ENCODE peak calls at places on chromosomes 12 and 14, in eight cellular contexts. One of them, this sample, is unnamed.

GRCh38 chr14:51884086-51884927 is 23.9 kb downstream of the GNG2 start:
- DNase-seq in stimulated activated CD4-positive, alpha-beta T cell treated with anti-CD3 and anti-CD28 coated beads, Interleukin-2, amount 100 ng/mL, for 24 hours: no peak
- DNase-seq in NB4: peak; percentile 94
- DNase-seq in body of pancreas: peak; percentile 14
- DNase-seq in GM23248: no peak
- DNase-seq in NK-92 treated with Interleukin-12 subunit alpha and Interleukin-12 subunit beta, amount 100 ng/mL, for 24 hours: no peak
- DNase-seq in brain microvascular endothelial cell: peak; percentile 82
- DNase-seq in SW480: no peak
- DNase-seq in this sample: no peak

GRCh38 chr12:119312904-119313303 is 21.6 kb upstream of the CCDC60 start:
- DNase-seq in stimulated activated CD4-positive, alpha-beta T cell treated with anti-CD3 and anti-CD28 coated beads, Interleukin-2, amount 100 ng/mL, for 24 hours: no peak
- DNase-seq in NB4: no peak
- DNase-seq in body of pancreas: no peak
- DNase-seq in GM23248: no peak
- DNase-seq in NK-92 treated with Interleukin-12 subunit alpha and Interleukin-12 subunit beta, amount 100 ng/mL, for 24 hours: no peak
- DNase-seq in brain microvascular endothelial cell: no peak
- DNase-seq in SW480: no peak
- DNase-seq in this sample: no peak

GRCh38 chr12:111777345-111778045 is 10.8 kb downstream of the ALDH2 start:
- DNase-seq in stimulated activated CD4-positive, alpha-beta T cell treated with anti-CD3 and anti-CD28 coated beads, Interleukin-2, amount 100 ng/mL, for 24 hours: no peak
- DNase-seq in NB4: peak; percentile 54
- DNase-seq in body of pancreas: peak; percentile 96
- DNase-seq in GM23248: no peak
- DNase-seq in NK-92 treated with Interleukin-12 subunit alpha and Interleukin-12 subunit beta, amount 100 ng/mL, for 24 hours: no peak
- DNase-seq in brain microvascular endothelial cell: no peak
- DNase-seq in SW480: peak; percentile 75
- DNase-seq in this sample: peak; percentile 44

GRCh38 chr12:20616093-20616492 is 79.0 kb upstream of the SLCO1C1 start:
- DNase-seq in stimulated activated CD4-positive, alpha-beta T cell treated with anti-CD3 and anti-CD28 coated beads, Interleukin-2, amount 100 ng/mL, for 24 hours: no peak
- DNase-seq in NB4: no peak
- DNase-seq in body of pancreas: no peak
- DNase-seq in GM23248: no peak
- DNase-seq in NK-92 treated with Interleukin-12 subunit alpha and Interleukin-12 subunit beta, amount 100 ng/mL, for 24 hours: no peak
- DNase-seq in brain microvascular endothelial cell: no peak
- DNase-seq in SW480: no peak
- DNase-seq in this sample: no peak

GRCh38 chr12:112815589-112816321 is 24.2 kb downstream of the RPH3A start:
- DNase-seq in stimulated activated CD4-positive, alpha-beta T cell treated with anti-CD3 and anti-CD28 coated beads, Interleukin-2, amount 100 ng/mL, for 24 hours: no peak
- DNase-seq in NB4: no peak
- DNase-seq in body of pancreas: no peak
- DNase-seq in GM23248: no peak
- DNase-seq in NK-92 treated with Interleukin-12 subunit alpha and Interleukin-12 subunit beta, amount 100 ng/mL, for 24 hours: no peak
- DNase-seq in brain microvascular endothelial cell: no peak
- DNase-seq in SW480: no peak
- DNase-seq in this sample: no peak

GRCh38 chr14:36019126-36019525 is 157.4 kb downstream of the PTCSC3 start:
- DNase-seq in stimulated activated CD4-positive, alpha-beta T cell treated with anti-CD3 and anti-CD28 coated beads, Interleukin-2, amount 100 ng/mL, for 24 hours: no peak
- DNase-seq in NB4: no peak
- DNase-seq in body of pancreas: no peak
- DNase-seq in GM23248: no peak
- DNase-seq in NK-92 treated with Interleukin-12 subunit alpha and Interleukin-12 subunit beta, amount 100 ng/mL, for 24 hours: no peak
- DNase-seq in brain microvascular endothelial cell: no peak
- DNase-seq in SW480: no peak
- DNase-seq in this sample: no peak

GRCh38 chr14:102317564-102318248 is 1.8 kb upstream of the ZNF839 start:
- DNase-seq in stimulated activated CD4-positive, alpha-beta T cell treated with anti-CD3 and anti-CD28 coated beads, Interleukin-2, amount 100 ng/mL, for 24 hours: peak; percentile 29
- DNase-seq in NB4: peak; percentile 81
- DNase-seq in body of pancreas: no peak
- DNase-seq in GM23248: peak; percentile 41
- DNase-seq in NK-92 treated with Interleukin-12 subunit alpha and Interleukin-12 subunit beta, amount 100 ng/mL, for 24 hours: no peak
- DNase-seq in brain microvascular endothelial cell: no peak
- DNase-seq in SW480: peak; percentile 62
- DNase-seq in this sample: no peak

GRCh38 chr14:21825147-21825743 is 151.6 kb upstream of the OR4E1 start:
- DNase-seq in stimulated activated CD4-positive, alpha-beta T cell treated with anti-CD3 and anti-CD28 coated beads, Interleukin-2, amount 100 ng/mL, for 24 hours: peak; percentile 47
- DNase-seq in NB4: peak; percentile 66
- DNase-seq in body of pancreas: no peak
- DNase-seq in GM23248: peak; percentile 8
- DNase-seq in NK-92 treated with Interleukin-12 subunit alpha and Interleukin-12 subunit beta, amount 100 ng/mL, for 24 hours: no peak
- DNase-seq in brain microvascular endothelial cell: peak; percentile 42
- DNase-seq in SW480: peak; percentile 63
- DNase-seq in this sample: no peak

GRCh38 chr14:64074961-64075619 is 219.1 kb downstream of the ESR2 start:
- DNase-seq in stimulated activated CD4-positive, alpha-beta T cell treated with anti-CD3 and anti-CD28 coated beads, Interleukin-2, amount 100 ng/mL, for 24 hours: no peak
- DNase-seq in NB4: no peak
- DNase-seq in body of pancreas: no peak
- DNase-seq in GM23248: peak; percentile 61
- DNase-seq in NK-92 treated with Interleukin-12 subunit alpha and Interleukin-12 subunit beta, amount 100 ng/mL, for 24 hours: no peak
- DNase-seq in brain microvascular endothelial cell: no peak
- DNase-seq in SW480: no peak
- DNase-seq in this sample: no peak

GRCh38 chr14:31945701-31946100 is 131.4 kb upstream of the ARHGAP5 start:
- DNase-seq in stimulated activated CD4-positive, alpha-beta T cell treated with anti-CD3 and anti-CD28 coated beads, Interleukin-2, amount 100 ng/mL, for 24 hours: no peak
- DNase-seq in NB4: no peak
- DNase-seq in body of pancreas: no peak
- DNase-seq in GM23248: no peak
- DNase-seq in NK-92 treated with Interleukin-12 subunit alpha and Interleukin-12 subunit beta, amount 100 ng/mL, for 24 hours: no peak
- DNase-seq in brain microvascular endothelial cell: no peak
- DNase-seq in SW480: peak; percentile 87
- DNase-seq in this sample: no peak

GRCh38 chr14:56976211-56976610 is 165.9 kb upstream of the OTX2 start:
- DNase-seq in stimulated activated CD4-positive, alpha-beta T cell treated with anti-CD3 and anti-CD28 coated beads, Interleukin-2, amount 100 ng/mL, for 24 hours: no peak
- DNase-seq in NB4: no peak
- DNase-seq in body of pancreas: no peak
- DNase-seq in GM23248: no peak
- DNase-seq in NK-92 treated with Interleukin-12 subunit alpha and Interleukin-12 subunit beta, amount 100 ng/mL, for 24 hours: no peak
- DNase-seq in brain microvascular endothelial cell: no peak
- DNase-seq in SW480: no peak
- DNase-seq in this sample: no peak

GRCh38 chr14:95891742-95892141 is 15.1 kb downstream of the TUNAR start:
- DNase-seq in stimulated activated CD4-positive, alpha-beta T cell treated with anti-CD3 and anti-CD28 coated beads, Interleukin-2, amount 100 ng/mL, for 24 hours: no peak
- DNase-seq in NB4: no peak
- DNase-seq in body of pancreas: no peak
- DNase-seq in GM23248: peak; percentile 92
- DNase-seq in NK-92 treated with Interleukin-12 subunit alpha and Interleukin-12 subunit beta, amount 100 ng/mL, for 24 hours: no peak
- DNase-seq in brain microvascular endothelial cell: no peak
- DNase-seq in SW480: peak; percentile 82
- DNase-seq in this sample: no peak

This sample was measured in prostate gland.